ENCODE peak calls at places on chromosomes 1 and 21, in eight cellular contexts. W is effector CD8-positive, alpha-beta T cell; U is ureter; C is stimulated activated CD4-positive, alpha-beta T cell treated with anti-CD3 and anti-CD28 coated beads, Interleukin-1b, Interleukin-23, amount 100 ng/mL, for 1 hour; B is activated effector memory CD4-positive, alpha-beta T cell treated with anti-CD3 and anti-CD28 coated beads, Interleukin-2, amount 50 U/mL, for 16 hours; Y is fibroblast of mammary gland; Q is NCI-H1694; Z is left colon. S is an unnamed sample.

GRCh38 chr1:198633675-198634121 is 5.1 kb upstream of the PTPRC start:
- DNase-seq in C (no peak), Q (no peak), U (no peak), Z (no peak), W (no peak), B (no peak), Y (no peak), S (no peak)

GRCh38 chr1:228293816-228294500 is 86.1 kb downstream of the OBSCN start:
- DNase-seq in U (no peak), W (no peak), Y (no peak), C (no peak), Q (no peak), Z (no peak), B (no peak), S (no peak)

GRCh38 chr1:109516872-109517271 is 7.3 kb upstream of the AMIGO1 start:
- DNase-seq in Q (no peak), B (no peak), C (no peak), U (no peak), W (no peak), Z (peak; percentile 39), Y (no peak), S (no peak)

GRCh38 chr1:227939791-227940771 is 7.7 kb downstream of the WNT9A start:
- DNase-seq in Y (no peak), Q (no peak), C (no peak), Z (no peak), W (no peak), B (peak; percentile 57), U (peak; percentile 41), S (no peak)

GRCh38 chr1:167871331-167871730 is 42.6 kb downstream of the ADCY10 start:
- DNase-seq in Z (no peak), B (no peak), Q (no peak), Y (no peak), U (no peak), W (no peak), C (no peak), S (peak; percentile 20)

GRCh38 chr1:237249120-237249519 is 207.1 kb downstream of the RYR2 start:
- DNase-seq in Q (no peak), B (no peak), Y (no peak), C (no peak), Z (no peak), W (no peak), U (no peak), S (no peak)

GRCh38 chr1:219279017-219279770 is 105.5 kb downstream of the LYPLAL1 start:
- DNase-seq in B (no peak), C (no peak), Q (no peak), Z (no peak), U (no peak), Y (no peak), W (no peak), S (peak; percentile 22)

GRCh38 chr21:36807421-36808004 is 108.6 kb downstream of the SIM2 start:
- DNase-seq in Q (no peak), Z (peak; percentile 23), W (no peak), B (no peak), Y (no peak), C (no peak), U (no peak), S (no peak)

GRCh38 chr1:11570821-11571220 is 83.4 kb downstream of the FBXO2 start:
- DNase-seq in Y (no peak), U (no peak), C (no peak), B (no peak), Z (no peak), Q (no peak), W (no peak), S (no peak)

GRCh38 chr1:28915036-28915895 is 897 bp downstream of the EPB41 start:
- DNase-seq in W (peak; percentile 45), Y (no peak), Q (no peak), Z (peak; percentile 55), U (no peak), B (peak; percentile 81), C (no peak), S (peak; percentile 28)

GRCh38 chr1:169711469-169712308 is at the start of gene SELL:
- DNase-seq in Z (peak; percentile 65), U (peak; percentile 63), Y (peak; percentile 80), W (peak; percentile 47), B (peak; percentile 88), C (peak; percentile 46), Q (peak; percentile 48), S (peak; percentile 86)

GRCh38 chr1:149962039-149962647 is 25.5 kb upstream of the MTMR11 start:
- DNase-seq in W (peak; percentile 3), Z (peak; percentile 31), U (peak; percentile 75), C (no peak), B (peak; percentile 67), Q (peak; percentile 71), Y (peak; percentile 83), S (peak; percentile 90)

S was measured in cardiac fibroblast.